ENCODE peak calls at places on chromosomes 4 and X, in ten cellular contexts. D, I, Q, S, W, X, R, J, M and H are unnamed samples.

GRCh38 chr4:126572264-126572663 is 1060.5 kb upstream of the INTU start:
- DNase-seq in M (no peak), J (no peak), I (no peak), W (no peak), Q (no peak), R (no peak), X (no peak), D (no peak), S (peak), H (no peak)

GRCh38 chr4:78222575-78223186 is 165.6 kb downstream of the FRAS1 start:
- DNase-seq in W (no peak), R (no peak), J (no peak), X (no peak), Q (no peak), S (peak), D (no peak), I (no peak), M (no peak), H (no peak)

GRCh38 chr4:124958812-124959211 is 246.3 kb upstream of the ANKRD50 start:
- DNase-seq in W (no peak), X (no peak), D (no peak), Q (peak), I (no peak), M (no peak), S (no peak), R (peak), J (no peak), H (no peak)

GRCh38 chr4:616911-617643 is 8.3 kb upstream of the PDE6B start:
- DNase-seq in R (no peak), X (no peak), J (no peak), M (no peak), D (no peak), Q (no peak), I (no peak), W (no peak), S (no peak), H (no peak)

GRCh38 chrX:44012484-44013096 is 39.4 kb upstream of the NDP start:
- DNase-seq in R (peak), X (peak), S (no peak), M (peak), Q (peak), W (peak), I (no peak), J (peak), D (peak), H (no peak)

GRCh38 chr4:153222790-153223417 is 18.7 kb downstream of the TRIM2 start:
- DNase-seq in D (peak), S (peak), R (peak), Q (peak), I (no peak), W (peak), J (peak), M (peak), X (no peak), H (peak)

GRCh38 chrX:5031792-5032191 is 1196.9 kb downstream of the NLGN4X start:
- DNase-seq in J (no peak), D (no peak), S (no peak), Q (no peak), W (no peak), R (no peak), I (no peak), X (no peak), M (no peak), H (no peak)

GRCh38 chrX:129783176-129783776 is 3.5 kb downstream of the SASH3 start:
- DNase-seq in R (no peak), J (no peak), M (no peak), S (no peak), Q (no peak), X (no peak), D (no peak), I (no peak), W (no peak), H (no peak)

GRCh38 chrX:50103866-50104566 is 96.8 kb downstream of the AKAP4 start:
- DNase-seq in M (peak), I (no peak), S (no peak), R (no peak), W (no peak), Q (peak), J (no peak), D (peak), X (no peak), H (no peak)